ENCODE peak calls at places on chromosome 12, in nine cellular contexts. A is T-helper 2 cell, R is cardiac septum, C is LoVo, H is kidney glomerular epithelial cell, X is LNCaP clone FGC, K is iris pigment epithelial cell, E is SJSA1, P is iPS-NIHi11. N is an unnamed sample.

GRCh38 chr12:55188974-55189556 is 31.8 kb upstream of the OR10A7 start:
- DNase-seq in A (peak), R (no peak), C (peak), H (peak), X (peak), K (peak), E (peak), P (peak), N (no peak)

GRCh38 chr12:132615579-132616066 is 3.0 kb upstream of the P2RX2 start:
- DNase-seq in A (no peak), R (no peak), C (no peak), H (no peak), X (no peak), K (no peak), E (no peak), P (no peak), N (no peak)

GRCh38 chr12:48940181-48940580 is 14.9 kb upstream of the FKBP11 start:
- DNase-seq in A (no peak), R (no peak), C (no peak), H (no peak), X (no peak), K (peak), E (no peak), P (no peak), N (no peak)

GRCh38 chr12:107322063-107322462 is 228.7 kb upstream of the CRY1 start:
- DNase-seq in A (peak), R (no peak), C (no peak), H (no peak), X (no peak), K (no peak), E (no peak), P (no peak), N (peak)

GRCh38 chr12:52231305-52232232 is 1.5 kb upstream of the KRT7 start:
- DNase-seq in A (no peak), R (peak), C (peak), H (no peak), X (peak), K (no peak), E (peak), P (peak), N (no peak)

GRCh38 chr12:57129311-57130288 is 1.3 kb downstream of the LRP1 start:
- DNase-seq in A (no peak), R (no peak), C (no peak), H (no peak), X (no peak), K (peak), E (no peak), P (peak), N (no peak)

GRCh38 chr12:94875525-94875924 is 128.0 kb downstream of the NDUFA12 start:
- DNase-seq in A (no peak), R (no peak), C (peak), H (peak), X (no peak), K (peak), E (no peak), P (peak), N (no peak)

GRCh38 chr12:74537126-74537706 is 419 bp upstream of the ATXN7L3B start:
- DNase-seq in A (no peak), R (no peak), C (peak), H (peak), X (peak), K (peak), E (no peak), P (peak), N (no peak)

GRCh38 chr12:124764870-124765570 is 98.6 kb downstream of the SCARB1 start:
- DNase-seq in A (no peak), R (no peak), C (no peak), H (peak), X (no peak), K (peak), E (peak), P (no peak), N (no peak)

GRCh38 chr12:113359939-113360748 is 1.8 kb downstream of the PLBD2 start:
- DNase-seq in A (no peak), R (no peak), C (no peak), H (no peak), X (no peak), K (no peak), E (no peak), P (no peak), N (no peak)